ENCODE peak calls at places on chromosomes 16 and 17, in ten cellular contexts. One of them, this sample, is unnamed.

GRCh38 chr17:40110457-40110856 is 10.1 kb upstream of the NR1D1 start:
- DNase-seq in CD4-positive, CD25-positive, alpha-beta regulatory T cell: no peak
- DNase-seq in nephron progenitor cell: no peak
- DNase-seq in esophagus squamous epithelium: no peak
- DNase-seq in RPMI7951: no peak
- DNase-seq in T-helper 2 cell: no peak
- DNase-seq in foreskin fibroblast: no peak
- DNase-seq in kidney tubule cell: no peak
- DNase-seq in stimulated activated CD4-positive, alpha-beta T cell treated with anti-CD3 and anti-CD28 coated beads, Interleukin-12 subunit alpha, Interleukin-12 subunit beta, amount 100 ng/mL, for 4 hours: no peak
- DNase-seq in NT2/D1: no peak
- DNase-seq in this sample: no peak

GRCh38 chr16:80085606-80086005 is 455.2 kb upstream of the DYNLRB2 start:
- DNase-seq in T-helper 2 cell: no peak
- DNase-seq in foreskin fibroblast: no peak
- DNase-seq in CD4-positive, CD25-positive, alpha-beta regulatory T cell: no peak
- DNase-seq in NT2/D1: no peak
- DNase-seq in kidney tubule cell: peak
- DNase-seq in esophagus squamous epithelium: no peak
- DNase-seq in RPMI7951: no peak
- DNase-seq in nephron progenitor cell: no peak
- DNase-seq in stimulated activated CD4-positive, alpha-beta T cell treated with anti-CD3 and anti-CD28 coated beads, Interleukin-12 subunit alpha, Interleukin-12 subunit beta, amount 100 ng/mL, for 4 hours: no peak
- DNase-seq in this sample: no peak

GRCh38 chr17:59425085-59425901 is 93.8 kb downstream of the YPEL2 start:
- DNase-seq in nephron progenitor cell: peak
- DNase-seq in NT2/D1: no peak
- DNase-seq in kidney tubule cell: peak
- DNase-seq in T-helper 2 cell: no peak
- DNase-seq in foreskin fibroblast: peak
- DNase-seq in esophagus squamous epithelium: no peak
- DNase-seq in CD4-positive, CD25-positive, alpha-beta regulatory T cell: no peak
- DNase-seq in RPMI7951: no peak
- DNase-seq in stimulated activated CD4-positive, alpha-beta T cell treated with anti-CD3 and anti-CD28 coated beads, Interleukin-12 subunit alpha, Interleukin-12 subunit beta, amount 100 ng/mL, for 4 hours: no peak
- DNase-seq in this sample: no peak

GRCh38 chr17:44557653-44558285 is 485 bp downstream of the FZD2 start:
- DNase-seq in T-helper 2 cell: peak
- DNase-seq in kidney tubule cell: peak
- DNase-seq in RPMI7951: peak
- DNase-seq in NT2/D1: no peak
- DNase-seq in esophagus squamous epithelium: no peak
- DNase-seq in foreskin fibroblast: peak
- DNase-seq in stimulated activated CD4-positive, alpha-beta T cell treated with anti-CD3 and anti-CD28 coated beads, Interleukin-12 subunit alpha, Interleukin-12 subunit beta, amount 100 ng/mL, for 4 hours: no peak
- DNase-seq in CD4-positive, CD25-positive, alpha-beta regulatory T cell: no peak
- DNase-seq in nephron progenitor cell: peak
- DNase-seq in this sample: no peak

GRCh38 chr16:88769617-88770458 is 15.2 kb downstream of the PIEZO1 start:
- DNase-seq in stimulated activated CD4-positive, alpha-beta T cell treated with anti-CD3 and anti-CD28 coated beads, Interleukin-12 subunit alpha, Interleukin-12 subunit beta, amount 100 ng/mL, for 4 hours: no peak
- DNase-seq in esophagus squamous epithelium: no peak
- DNase-seq in nephron progenitor cell: peak
- DNase-seq in RPMI7951: no peak
- DNase-seq in NT2/D1: peak
- DNase-seq in kidney tubule cell: peak
- DNase-seq in CD4-positive, CD25-positive, alpha-beta regulatory T cell: no peak
- DNase-seq in T-helper 2 cell: no peak
- DNase-seq in foreskin fibroblast: no peak
- DNase-seq in this sample: peak

GRCh38 chr17:4440021-4440420 is 6.3 kb downstream of the SPNS3 start:
- DNase-seq in NT2/D1: no peak
- DNase-seq in foreskin fibroblast: no peak
- DNase-seq in nephron progenitor cell: no peak
- DNase-seq in stimulated activated CD4-positive, alpha-beta T cell treated with anti-CD3 and anti-CD28 coated beads, Interleukin-12 subunit alpha, Interleukin-12 subunit beta, amount 100 ng/mL, for 4 hours: no peak
- DNase-seq in RPMI7951: no peak
- DNase-seq in CD4-positive, CD25-positive, alpha-beta regulatory T cell: no peak
- DNase-seq in T-helper 2 cell: no peak
- DNase-seq in esophagus squamous epithelium: no peak
- DNase-seq in kidney tubule cell: no peak
- DNase-seq in this sample: no peak

GRCh38 chr16:17364319-17365210 is 106.2 kb downstream of the XYLT1 start:
- DNase-seq in RPMI7951: peak
- DNase-seq in esophagus squamous epithelium: no peak
- DNase-seq in stimulated activated CD4-positive, alpha-beta T cell treated with anti-CD3 and anti-CD28 coated beads, Interleukin-12 subunit alpha, Interleukin-12 subunit beta, amount 100 ng/mL, for 4 hours: no peak
- DNase-seq in T-helper 2 cell: no peak
- DNase-seq in CD4-positive, CD25-positive, alpha-beta regulatory T cell: peak
- DNase-seq in nephron progenitor cell: no peak
- DNase-seq in kidney tubule cell: peak
- DNase-seq in foreskin fibroblast: peak
- DNase-seq in NT2/D1: no peak
- DNase-seq in this sample: no peak

GRCh38 chr17:37643829-37644228 is 583 bp upstream of the DDX52 start:
- DNase-seq in nephron progenitor cell: no peak
- DNase-seq in NT2/D1: no peak
- DNase-seq in T-helper 2 cell: no peak
- DNase-seq in foreskin fibroblast: no peak
- DNase-seq in kidney tubule cell: peak
- DNase-seq in RPMI7951: peak
- DNase-seq in CD4-positive, CD25-positive, alpha-beta regulatory T cell: no peak
- DNase-seq in stimulated activated CD4-positive, alpha-beta T cell treated with anti-CD3 and anti-CD28 coated beads, Interleukin-12 subunit alpha, Interleukin-12 subunit beta, amount 100 ng/mL, for 4 hours: no peak
- DNase-seq in esophagus squamous epithelium: no peak
- DNase-seq in this sample: no peak

GRCh38 chr16:56710181-56710737 is 19.7 kb upstream of the NUP93 start:
- DNase-seq in kidney tubule cell: no peak
- DNase-seq in foreskin fibroblast: no peak
- DNase-seq in nephron progenitor cell: no peak
- DNase-seq in stimulated activated CD4-positive, alpha-beta T cell treated with anti-CD3 and anti-CD28 coated beads, Interleukin-12 subunit alpha, Interleukin-12 subunit beta, amount 100 ng/mL, for 4 hours: no peak
- DNase-seq in esophagus squamous epithelium: no peak
- DNase-seq in RPMI7951: no peak
- DNase-seq in CD4-positive, CD25-positive, alpha-beta regulatory T cell: no peak
- DNase-seq in T-helper 2 cell: no peak
- DNase-seq in NT2/D1: no peak
- DNase-seq in this sample: no peak

This sample was measured in Caki2.